ENCODE peak calls at places on chromosome 1, in four cellular contexts. K is HTR-8/SVneo; P is activated CD4-positive, alpha-beta T cell treated with anti-CD3 and anti-CD28 coated beads for 48 hours; Y is naive thymus-derived CD8-positive, alpha-beta T cell. B is an unnamed sample.

GRCh38 chr1:4681026-4681425 is 26.6 kb downstream of the AJAP1 start:
- DNase-seq in K (no peak), Y (no peak), P (no peak), B (no peak)

GRCh38 chr1:26092422-26092821 is 19.2 kb upstream of the PDIK1L start:
- DNase-seq in Y (no peak), P (no peak), K (no peak), B (no peak)

GRCh38 chr1:9929431-9930385 is 13.5 kb downstream of the LZIC start:
- DNase-seq in Y (no peak), P (no peak), K (no peak), B (no peak)

GRCh38 chr1:31655756-31656155 is 11.1 kb upstream of the PEF1 start:
- DNase-seq in Y (no peak), K (no peak), P (no peak), B (no peak)

GRCh38 chr1:1032428-1032827 is 12.5 kb downstream of the AGRN start:
- DNase-seq in K (no peak), Y (no peak), P (no peak), B (no peak)

GRCh38 chr1:3312894-3313578 is 141.4 kb upstream of the ARHGEF16 start:
- DNase-seq in Y (no peak), K (peak; percentile 97), P (peak; percentile 83), B (peak; percentile 94)

GRCh38 chr1:220962031-220962751 is 82.9 kb downstream of the HLX start:
- DNase-seq in K (peak; percentile 29), Y (no peak), P (no peak), B (no peak)

GRCh38 chr1:152917794-152918193 is 9.4 kb downstream of the IVL start:
- DNase-seq in P (no peak), K (no peak), Y (no peak), B (no peak)

GRCh38 chr1:180530501-180530900 is 28.1 kb upstream of the ACBD6 start:
- DNase-seq in P (no peak), Y (no peak), K (peak; percentile 50), B (no peak)